ENCODE peak calls at places on chromosomes 12 and 14, in five cellular contexts. T, H, V, B and X are unnamed samples.

GRCh38 chr14:24692382-24693352 is 58.7 kb upstream of the GZMB start:
- DNase-seq in T (no peak), H (no peak), V (no peak), B (no peak), X (no peak)

GRCh38 chr14:52299692-52300278 is 14.3 kb upstream of the PTGER2 start:
- DNase-seq in T (peak; percentile 72), H (no peak), V (peak; percentile 49), B (no peak), X (peak; percentile 50)

GRCh38 chr12:132798836-132799235 is 29.8 kb downstream of the GOLGA3 start:
- DNase-seq in T (no peak), H (no peak), V (no peak), B (no peak), X (no peak)

GRCh38 chr14:35808076-35808657 is 928 bp downstream of the RALGAPA1 start:
- DNase-seq in T (peak; percentile 12), H (peak; percentile 28), V (no peak), B (no peak), X (peak; percentile 72)

GRCh38 chr12:122366685-122367475 is 55.6 kb downstream of the CLIP1 start:
- DNase-seq in T (peak; percentile 96), H (peak; percentile 81), V (peak; percentile 86), B (no peak), X (peak; percentile 94)

GRCh38 chr14:28609228-28609828 is 157.3 kb upstream of the FOXG1 start:
- DNase-seq in T (peak; percentile 68), H (no peak), V (peak; percentile 10), B (no peak), X (peak; percentile 65)

GRCh38 chr12:132147423-132148367 is 3.4 kb downstream of the NOC4L start:
- DNase-seq in T (no peak), H (peak; percentile 15), V (no peak), B (no peak), X (no peak)

GRCh38 chr12:96035283-96036236 is at the start of gene LTA4H:
- DNase-seq in T (peak; percentile 98), H (peak; percentile 99), V (peak; percentile 98), B (peak; percentile 92), X (peak; percentile 99)

GRCh38 chr12:109609256-109609821 is 35.7 kb downstream of the MVK start:
- DNase-seq in T (no peak), H (no peak), V (no peak), B (no peak), X (no peak)

GRCh38 chr14:105072381-105072861 is 7.2 kb upstream of the GPR132 start:
- DNase-seq in T (no peak), H (no peak), V (no peak), B (no peak), X (no peak)

GRCh38 chr12:8493084-8493483 is 20.2 kb upstream of the CLEC4D start:
- DNase-seq in T (no peak), H (no peak), V (no peak), B (peak; percentile 57), X (no peak)

GRCh38 chr12:123077298-123078113 is 73.4 kb downstream of the PITPNM2 start:
- DNase-seq in T (no peak), H (no peak), V (no peak), B (no peak), X (no peak)

GRCh38 chr14:100530270-100531072 is 56.7 kb downstream of the BEGAIN start:
- DNase-seq in T (no peak), H (no peak), V (no peak), B (no peak), X (no peak)

GRCh38 chr12:114954626-114955025 is 270.7 kb upstream of the TBX3 start:
- DNase-seq in T (no peak), H (no peak), V (no peak), B (no peak), X (no peak)

GRCh38 chr14:52790011-52790755 is 1.2 kb downstream of the GNPNAT1 start:
- DNase-seq in T (no peak), H (no peak), V (no peak), B (no peak), X (peak; percentile 22)

GRCh38 chr12:13210543-13211190 is 14.1 kb downstream of the EMP1 start:
- DNase-seq in T (no peak), H (no peak), V (no peak), B (no peak), X (no peak)

GRCh38 chr14:63993992-63994391 is 141.2 kb downstream of the SYNE2 start:
- DNase-seq in T (peak; percentile 7), H (no peak), V (peak; percentile 2), B (no peak), X (peak; percentile 38)

GRCh38 chr12:89578499-89578898 is 52.7 kb upstream of the POC1B start:
- DNase-seq in T (no peak), H (no peak), V (no peak), B (no peak), X (no peak)

GRCh38 chr14:90161129-90161528 is 95.2 kb upstream of the PSMC1 start:
- DNase-seq in T (no peak), H (no peak), V (no peak), B (no peak), X (no peak)

GRCh38 chr14:36771256-36771655 is 109.6 kb downstream of the PAX9 start:
- DNase-seq in T (no peak), H (no peak), V (no peak), B (no peak), X (peak; percentile 68)

GRCh38 chr14:104551851-104552737 is 27.5 kb upstream of the C14orf180 start:
- DNase-seq in T (no peak), H (no peak), V (no peak), B (no peak), X (no peak)

GRCh38 chr14:60093606-60094005 is 1.9 kb downstream of the PCNX4 start:
- DNase-seq in T (peak; percentile 21), H (no peak), V (no peak), B (no peak), X (no peak)

GRCh38 chr12:120674172-120674571 is 12.8 kb upstream of the MLEC start:
- DNase-seq in T (no peak), H (no peak), V (no peak), B (no peak), X (no peak)

GRCh38 chr12:34603382-34604035 is 581.2 kb downstream of the ALG10 start:
- DNase-seq in T (no peak), H (no peak), V (no peak), B (no peak), X (no peak)

GRCh38 chr12:12612403-12612802 is 727 bp downstream of the CREBL2 start:
- DNase-seq in T (peak; percentile 69), H (no peak), V (peak; percentile 63), B (no peak), X (peak; percentile 59)

GRCh38 chr14:90450667-90451066 is 53.8 kb downstream of the CALM1 start:
- DNase-seq in T (no peak), H (no peak), V (no peak), B (no peak), X (no peak)

GRCh38 chr14:89202413-89202812 is 214.6 kb downstream of the FOXN3 start:
- DNase-seq in T (peak; percentile 14), H (no peak), V (no peak), B (no peak), X (no peak)

GRCh38 chr12:57072661-57073060 is 5.9 kb downstream of the NEMP1 start:
- DNase-seq in T (no peak), H (peak; percentile 45), V (no peak), B (no peak), X (no peak)

GRCh38 chr12:131553409-131553808 is 157.5 kb upstream of the SFSWAP start:
- DNase-seq in T (no peak), H (no peak), V (no peak), B (no peak), X (no peak)

GRCh38 chr12:52401526-52401925 is 4.6 kb downstream of the KRT82 start:
- DNase-seq in T (no peak), H (no peak), V (no peak), B (no peak), X (peak; percentile 17)

GRCh38 chr14:70073924-70074566 is 114.7 kb downstream of the SLC8A3 start:
- DNase-seq in T (peak; percentile 74), H (peak; percentile 13), V (peak; percentile 49), B (no peak), X (peak; percentile 89)

GRCh38 chr14:62029569-62029924 is 267.3 kb downstream of the SNAPC1 start:
- DNase-seq in T (no peak), H (no peak), V (no peak), B (no peak), X (no peak)

GRCh38 chr12:46373303-46374182 is 970 bp upstream of the SLC38A2 start:
- DNase-seq in T (no peak), H (peak; percentile 72), V (no peak), B (peak; percentile 42), X (peak; percentile 52)

DNA sequence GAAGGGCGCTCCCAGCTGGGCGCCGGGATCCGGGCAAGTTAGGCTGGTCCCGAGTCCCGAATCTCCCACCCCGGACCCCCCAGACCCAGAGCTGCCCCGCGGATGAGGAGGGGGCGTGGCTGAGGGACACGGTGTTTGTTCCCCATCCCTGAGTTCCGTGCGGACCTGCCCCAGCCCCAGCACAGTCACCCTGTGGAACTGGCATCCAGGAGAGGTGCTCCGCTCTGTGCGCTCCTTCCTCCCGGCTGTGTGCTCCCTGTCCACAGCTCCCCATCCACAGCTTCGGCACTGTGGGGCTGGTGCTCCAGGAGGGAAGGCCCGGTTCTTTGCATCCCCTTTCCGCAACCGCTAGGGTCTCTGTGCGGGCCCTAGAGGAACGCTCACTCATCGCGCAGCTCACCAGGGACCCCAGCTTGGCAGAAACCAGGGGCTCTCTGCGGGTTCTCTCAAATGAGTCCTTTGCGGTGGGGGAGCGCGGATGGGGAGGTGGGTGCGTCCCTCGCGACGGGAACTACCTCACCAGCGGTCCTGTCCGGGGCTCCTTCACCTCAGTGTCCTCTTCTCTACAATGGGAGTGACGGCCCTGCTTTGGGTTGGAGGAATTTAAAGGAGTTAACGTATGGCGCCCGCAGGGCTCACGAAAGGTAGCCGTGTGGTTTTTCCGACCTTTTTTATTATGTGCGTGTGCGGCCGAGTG is 829 bp downstream of the TMEM132C start:
- DNase-seq in T (no peak), H (no peak), V (no peak), B (no peak), X (no peak)
- H3K4me3 ChIP-seq in T (no peak overlapping the region), H (peak overlapping the region; percentile 48), V (no peak overlapping the region), B (no peak overlapping the region), X (no peak overlapping the region)

DNA sequence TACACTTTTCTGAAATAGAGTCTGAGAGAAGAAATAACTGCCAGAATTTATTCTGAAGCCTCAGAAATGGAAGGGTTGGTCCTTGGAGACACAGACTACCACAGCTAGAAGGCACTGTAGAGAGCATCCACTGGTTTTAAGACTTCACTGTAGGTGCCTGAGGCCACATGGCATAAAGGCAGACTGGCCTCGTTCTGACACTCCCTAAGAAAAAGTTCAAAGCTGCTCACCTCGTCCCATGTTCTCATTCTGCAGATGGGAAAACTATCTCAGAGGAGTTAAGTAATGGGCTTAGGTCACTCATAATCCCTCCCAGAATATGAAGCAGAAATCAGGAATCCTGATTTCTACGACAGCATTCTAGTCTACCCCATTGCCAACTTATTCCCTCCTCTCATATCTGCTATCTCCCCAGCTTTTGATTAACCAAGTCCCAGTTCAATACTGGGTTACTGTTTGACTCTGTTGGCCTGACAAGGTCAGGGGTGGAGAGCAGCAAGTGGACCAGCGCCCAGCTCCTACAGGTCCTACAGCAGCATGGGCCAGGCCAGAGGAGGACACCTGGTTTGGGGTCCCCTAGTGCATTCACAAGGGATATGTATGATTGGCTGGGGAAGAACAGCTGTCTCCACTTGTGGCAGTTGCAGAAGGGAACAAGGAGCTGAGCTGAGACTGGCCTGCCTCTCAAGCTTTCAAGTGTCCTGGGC is 3.7 kb downstream of the ITGA5 start:
- DNase-seq in T (peak; percentile 48), H (no peak), V (no peak), B (no peak), X (no peak)
- TF ChIP-seq CTCF in T (peak; percentile 15), H (no peak), V (peak; percentile 14), B (no peak), X (no peak)

GRCh38 chr12:1595690-1596347 is 1.4 kb upstream of the FBXL14 start:
- DNase-seq in T (peak; percentile 64), H (no peak), V (peak; percentile 45), B (no peak), X (no peak)
- H3K4me3 ChIP-seq in T (no peak overlapping the region), H (no peak overlapping the region), V (no peak overlapping the region), B (no peak overlapping the region), X (no peak overlapping the region)

GRCh38 chr12:55515696-55516095 is 23.5 kb downstream of the OR6C68 start:
- DNase-seq in T (no peak), H (no peak), V (no peak), B (no peak), X (no peak)
- TF ChIP-seq CTCF in T (no peak), H (no peak), V (peak; percentile 3), B (peak; percentile 13), X (peak; percentile 11)